ENCODE peak calls at places on chromosome 10, in five cellular contexts. H, Z, X, N and D are unnamed samples.

GRCh38 chr10:61899045-61899444 is 2.5 kb upstream of the ARID5B start:
- DNase-seq in H (no peak), Z (no peak), X (no peak), N (no peak), D (no peak)

GRCh38 chr10:15829495-15829894 is 30.8 kb downstream of the MINDY3 start:
- DNase-seq in H (no peak), Z (no peak), X (no peak), N (no peak), D (no peak)

GRCh38 chr10:16436367-16436757 is 448 bp upstream of the PTER start:
- DNase-seq in H (no peak), Z (no peak), X (no peak), N (no peak), D (no peak)

GRCh38 chr10:117090831-117091230 is 47.2 kb downstream of the VAX1 start:
- DNase-seq in H (no peak), Z (no peak), X (no peak), N (no peak), D (no peak)

GRCh38 chr10:121303273-121303890 is 294.9 kb downstream of the FGFR2 start:
- DNase-seq in H (no peak), Z (no peak), X (no peak), N (no peak), D (no peak)

GRCh38 chr10:124737708-124738107 is 6.5 kb downstream of the FAM53B start:
- DNase-seq in H (no peak), Z (no peak), X (no peak), N (no peak), D (no peak)

GRCh38 chr10:19956633-19957032 is 140.4 kb downstream of the PLXDC2 start:
- DNase-seq in H (no peak), Z (no peak), X (no peak), N (no peak), D (no peak)

GRCh38 chr10:47184724-47185330 is 115.2 kb upstream of the GDF10 start:
- DNase-seq in H (no peak), Z (no peak), X (no peak), N (no peak), D (no peak)

GRCh38 chr10:35921866-35922265 is 279.8 kb upstream of the FZD8 start:
- DNase-seq in H (no peak), Z (no peak), X (no peak), N (no peak), D (no peak)

GRCh38 chr10:32266566-32266965 is 80.4 kb downstream of the EPC1 start:
- DNase-seq in H (no peak), Z (no peak), X (no peak), N (no peak), D (no peak)

GRCh38 chr10:32265756-32266155 is 81.2 kb downstream of the EPC1 start:
- DNase-seq in H (no peak), Z (no peak), X (no peak), N (no peak), D (no peak)

GRCh38 chr10:32266979-32267378 is 80.0 kb downstream of the EPC1 start:
- DNase-seq in H (peak; percentile 38), Z (no peak), X (no peak), N (peak; percentile 36), D (no peak)

GRCh38 chr10:32259551-32259950 is 87.4 kb downstream of the EPC1 start:
- DNase-seq in H (no peak), Z (no peak), X (no peak), N (no peak), D (no peak)

GRCh38 chr10:32263300-32263699 is 83.7 kb downstream of the EPC1 start:
- DNase-seq in H (no peak), Z (no peak), X (no peak), N (no peak), D (no peak)
- TF ChIP-seq ATF2 in H (no peak), Z (no peak), X (no peak), N (no peak), D (no peak)

GRCh38 chr10:98251399-98251798 is 16.6 kb downstream of the LOXL4 start:
- DNase-seq in H (no peak), Z (no peak), X (no peak), N (no peak), D (no peak)
- TF ChIP-seq ATF2 in H (no peak), Z (no peak), X (no peak), N (no peak), D (no peak)

GRCh38 chr10:132543916-132544743 is 6.5 kb downstream of the INPP5A start:
- DNase-seq in H (peak; percentile 3), Z (no peak), X (no peak), N (no peak), D (no peak)

GRCh38 chr10:132541129-132541528 is 3.5 kb downstream of the INPP5A start:
- DNase-seq in H (peak; percentile 8), Z (no peak), X (no peak), N (no peak), D (no peak)

GRCh38 chr10:132542086-132542775 is 4.6 kb downstream of the INPP5A start:
- DNase-seq in H (peak; percentile 16), Z (no peak), X (no peak), N (no peak), D (no peak)

GRCh38 chr10:132541601-132542011 is 4.0 kb downstream of the INPP5A start:
- DNase-seq in H (peak; percentile 11), Z (no peak), X (no peak), N (no peak), D (no peak)

GRCh38 chr10:132542819-132543218 is 5.2 kb downstream of the INPP5A start:
- DNase-seq in H (no peak), Z (no peak), X (no peak), N (no peak), D (no peak)
- TF ChIP-seq ATF2 in H (no peak), Z (no peak), X (no peak), N (no peak), D (no peak)

GRCh38 chr10:30178565-30178964 is 119.2 kb upstream of the JCAD start:
- DNase-seq in H (no peak), Z (no peak), X (no peak), N (no peak), D (no peak)
- TF ChIP-seq ATF2 in H (no peak), Z (no peak), X (no peak), N (no peak), D (no peak)

DNA sequence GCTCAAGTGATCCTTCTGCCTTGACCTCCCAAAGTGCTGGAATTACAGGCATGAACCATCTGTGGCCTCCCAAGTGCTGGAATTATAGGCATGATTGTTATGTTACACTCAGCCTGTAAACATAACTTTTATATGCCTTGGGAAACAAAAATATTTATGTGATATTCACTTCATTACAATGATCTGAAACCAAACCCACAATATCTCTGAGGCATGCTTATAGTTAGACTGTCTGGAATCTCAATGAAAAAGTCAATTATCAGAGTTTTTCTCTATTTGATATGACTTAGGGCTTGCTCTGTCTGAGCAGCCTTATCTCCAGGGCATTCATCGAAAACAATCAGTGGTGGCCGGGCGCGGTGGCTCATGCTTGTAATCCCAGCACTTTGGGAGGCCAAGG is 195.3 kb upstream of the MYO3A start:
- DNase-seq in H (no peak), Z (no peak), X (no peak), N (no peak), D (no peak)
- TF ChIP-seq ATF2 in H (no peak), Z (no peak), X (no peak), N (no peak), D (no peak)

DNA sequence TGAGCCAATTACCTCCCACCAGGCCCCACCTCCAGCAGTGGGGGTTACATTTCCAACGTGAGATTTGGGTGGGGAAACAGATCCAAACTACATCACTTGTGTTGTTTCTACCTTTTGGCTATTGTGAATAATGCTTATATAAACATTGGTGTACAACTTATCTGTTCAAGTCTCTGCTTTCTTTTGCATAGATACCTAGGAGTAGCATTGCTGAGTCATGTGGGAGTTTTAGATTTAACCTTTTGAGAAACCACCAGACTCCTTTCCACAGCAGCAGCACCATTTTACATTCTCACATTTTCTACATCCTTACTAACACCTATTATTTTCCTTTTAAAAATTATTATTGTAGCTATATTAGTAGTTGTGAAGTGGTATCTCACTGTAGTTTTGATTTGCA is 14.4 kb upstream of the FRA10AC1 start:
- DNase-seq in H (no peak), Z (no peak), X (no peak), N (no peak), D (no peak)
- TF ChIP-seq ATF2 in H (no peak), Z (no peak), X (no peak), N (no peak), D (no peak)

GRCh38 chr10:103553743-103554487 is 60.4 kb downstream of the NEURL1 start:
- DNase-seq in H (no peak), Z (no peak), X (no peak), N (no peak), D (no peak)
- TF ChIP-seq ATF2 in H (no peak), Z (no peak), X (no peak), N (no peak), D (no peak)

GRCh38 chr10:110944997-110945396 is 25.6 kb downstream of the SHOC2 start:
- DNase-seq in H (no peak), Z (no peak), X (no peak), N (no peak), D (no peak)
- TF ChIP-seq ATF2 in H (no peak), Z (no peak), X (no peak), N (no peak), D (no peak)

GRCh38 chr10:58477902-58478301 is 34.8 kb upstream of the BICC1 start:
- DNase-seq in H (no peak), Z (no peak), X (no peak), N (no peak), D (no peak)
- TF ChIP-seq ATF2 in H (no peak), Z (no peak), X (no peak), N (no peak), D (no peak)

GRCh38 chr10:63286340-63286739 is 153.2 kb downstream of the NRBF2 start:
- DNase-seq in H (no peak), Z (no peak), X (no peak), N (no peak), D (peak; percentile 48)
- TF ChIP-seq ATF2 in H (no peak), Z (no peak), X (no peak), N (no peak), D (no peak)